ENCODE peak calls at places on chromosomes 3 and 15, in five cellular contexts. B is heart left ventricle, V is right lobe of liver, I is HCT116, F is IMR-90. A is an unnamed sample.
A peak's percentile ranks its signal among the peaks of the same experiment; 100 is the strongest.

GRCh38 chr3:52572221-52572620 is 35.8 kb downstream of the UQCC5 start:
- DNase-seq in F (no peak), B (no peak), I (no peak), V (no peak), A (no peak)

GRCh38 chr3:48406443-48407431 is 23.1 kb downstream of the PLXNB1 start:
- DNase-seq in I (no peak), F (no peak), V (peak; percentile 34), B (peak; percentile 20), A (no peak)

GRCh38 chr3:27568393-27568792 is 84.2 kb upstream of the SLC4A7 start:
- DNase-seq in I (no peak), V (no peak), B (peak; percentile 75), F (peak; percentile 72), A (peak; percentile 42)

GRCh38 chr3:167033866-167034265 is 346.2 kb downstream of the ZBBX start:
- DNase-seq in F (no peak), I (no peak), B (no peak), V (no peak), A (no peak)

GRCh38 chr15:101206173-101206572 is 45.7 kb downstream of the CHSY1 start:
- DNase-seq in V (no peak), I (no peak), B (no peak), F (peak; percentile 95), A (no peak)

GRCh38 chr3:128021768-128022372 is 30.4 kb upstream of the SEC61A1 start:
- DNase-seq in F (no peak), B (no peak), V (no peak), I (no peak), A (peak; percentile 15)

GRCh38 chr15:48800811-48801460 is 9.9 kb downstream of the CEP152 start:
- DNase-seq in I (no peak), V (no peak), F (peak; percentile 43), B (no peak), A (no peak)

GRCh38 chr15:36977620-36978610 is 122.4 kb downstream of the MEIS2 start:
- DNase-seq in I (no peak), F (no peak), V (no peak), B (no peak), A (no peak)

GRCh38 chr3:153096611-153097200 is 65.3 kb upstream of the RAP2B start:
- DNase-seq in F (peak; percentile 7), V (no peak), I (no peak), B (no peak), A (no peak)

GRCh38 chr15:60091150-60091549 is 87.0 kb downstream of the FOXB1 start:
- DNase-seq in I (no peak), B (no peak), V (peak; percentile 91), F (peak; percentile 83), A (no peak)

GRCh38 chr15:39079296-39079834 is 501.5 kb upstream of the THBS1 start:
- DNase-seq in I (no peak), V (no peak), F (peak; percentile 94), B (no peak), A (no peak)

GRCh38 chr15:92393287-92393993 is at the start of gene ST8SIA2:
- DNase-seq in B (no peak), V (no peak), F (no peak), I (no peak), A (no peak)

GRCh38 chr3:174101244-174101643 is 703.7 kb downstream of the NLGN1 start:
- DNase-seq in V (no peak), F (peak; percentile 69), B (no peak), I (no peak), A (no peak)

GRCh38 chr3:31495971-31496370 is 36.8 kb upstream of the STT3B start:
- DNase-seq in F (peak; percentile 50), I (no peak), V (no peak), B (no peak), A (no peak)

GRCh38 chr3:191963182-191963581 is 502.2 kb downstream of the PYDC2 start:
- DNase-seq in V (no peak), B (no peak), I (no peak), F (no peak), A (no peak)

GRCh38 chr3:60759439-60759838 is 491.8 kb downstream of the FHIT start:
- DNase-seq in B (no peak), V (no peak), I (no peak), F (no peak), A (no peak)

GRCh38 chr3:66885326-66886000 is 112.6 kb upstream of the KBTBD8 start:
- DNase-seq in I (peak; percentile 40), B (no peak), V (no peak), F (peak; percentile 11), A (no peak)

GRCh38 chr15:74130089-74130848 is at the start of gene ISLR2:
- DNase-seq in I (no peak), B (no peak), F (no peak), V (no peak), A (no peak)

GRCh38 chr15:85947936-85948335 is 131.7 kb upstream of the AGBL1 start:
- DNase-seq in B (no peak), I (no peak), V (no peak), F (no peak), A (no peak)

GRCh38 chr3:3634326-3634725 is 164.9 kb upstream of the LRRN1 start:
- DNase-seq in I (no peak), F (no peak), B (no peak), V (no peak), A (no peak)

GRCh38 chr3:46187876-46188275 is 20.2 kb downstream of the CCR1 start:
- DNase-seq in V (peak; percentile 35), B (no peak), I (peak; percentile 7), F (peak; percentile 58), A (no peak)

GRCh38 chr3:317012-317411 is 120.4 kb downstream of the CHL1 start:
- DNase-seq in V (no peak), F (no peak), I (no peak), B (no peak), A (no peak)

GRCh38 chr3:120093923-120094775 is at the start of gene GSK3B:
- DNase-seq in V (peak; percentile 83), I (peak; percentile 99), B (peak; percentile 99), F (no peak), A (peak; percentile 77)

GRCh38 chr3:144098691-144099090 is 127.1 kb downstream of the DIPK2A start:
- DNase-seq in V (no peak), B (no peak), F (no peak), I (no peak), A (no peak)

GRCh38 chr3:127814325-127814781 is 8.0 kb downstream of the MGLL start:
- DNase-seq in F (no peak), V (no peak), B (no peak), I (no peak), A (no peak)

GRCh38 chr3:60079076-60079475 is 1029.3 kb upstream of the CFAP20DC start:
- DNase-seq in I (no peak), F (no peak), V (no peak), B (no peak), A (no peak)

GRCh38 chr3:186520436-186520835 is 23.7 kb downstream of the CRYGS start:
- DNase-seq in F (no peak), I (no peak), B (no peak), V (no peak), A (no peak)

GRCh38 chr3:180073561-180073960 is 36.8 kb upstream of the PEX5L start:
- DNase-seq in I (no peak), F (no peak), V (no peak), B (no peak), A (no peak)

GRCh38 chr15:67716171-67716570 is 109.1 kb upstream of the SKOR1 start:
- DNase-seq in F (no peak), V (no peak), B (no peak), I (no peak), A (no peak)

GRCh38 chr3:126463521-126463920 is 12.2 kb downstream of the ZXDC start:
- DNase-seq in V (no peak), I (no peak), B (no peak), F (no peak), A (no peak)

GRCh38 chr3:176430244-176430893 is 766.9 kb downstream of the TBL1XR1 start:
- DNase-seq in V (no peak), I (peak; percentile 34), B (no peak), F (peak; percentile 76), A (no peak)

DNA sequence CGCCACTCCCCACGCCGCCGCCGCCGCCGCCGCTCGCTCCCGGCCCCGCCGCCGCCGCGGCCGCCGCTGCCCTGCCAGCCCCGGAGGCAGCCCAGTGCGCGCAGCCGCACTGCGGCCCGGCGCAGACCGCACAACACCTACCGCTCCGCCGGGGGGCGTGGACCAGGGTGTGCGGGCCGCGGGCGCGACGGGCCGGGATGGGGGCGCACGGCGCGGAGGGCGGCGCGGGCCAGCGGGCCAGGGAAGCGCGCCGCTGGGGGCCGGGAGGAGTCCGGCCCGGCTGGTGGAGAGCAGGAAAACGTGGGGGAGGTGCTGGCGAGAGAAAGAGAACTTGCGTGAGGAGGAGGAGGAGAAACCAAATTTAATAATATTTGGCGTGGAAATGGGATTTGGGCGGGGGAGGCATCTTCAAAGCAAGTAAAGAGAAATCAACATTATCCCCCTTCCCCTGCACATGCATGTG is at the start of gene RFX7:
- DNase-seq in F (peak; percentile 73), I (no peak), B (peak; percentile 80), V (peak; percentile 85), A (peak; percentile 62)
- TF ChIP-seq POLR2A in F (no peak), I (peak; percentile 18), B (no peak), V (peak; percentile 38), A (peak; percentile 39)

GRCh38 chr15:44728576-44729393 is 7.5 kb upstream of the TRIM69 start:
- DNase-seq in F (peak; percentile 99), V (peak; percentile 97), B (peak; percentile 97), I (peak; percentile 94), A (peak; percentile 96)
- TF ChIP-seq POLR2A in F (peak; percentile 58), V (peak; percentile 95), B (peak; percentile 85), I (peak; percentile 73), A (peak; percentile 79)

DNA sequence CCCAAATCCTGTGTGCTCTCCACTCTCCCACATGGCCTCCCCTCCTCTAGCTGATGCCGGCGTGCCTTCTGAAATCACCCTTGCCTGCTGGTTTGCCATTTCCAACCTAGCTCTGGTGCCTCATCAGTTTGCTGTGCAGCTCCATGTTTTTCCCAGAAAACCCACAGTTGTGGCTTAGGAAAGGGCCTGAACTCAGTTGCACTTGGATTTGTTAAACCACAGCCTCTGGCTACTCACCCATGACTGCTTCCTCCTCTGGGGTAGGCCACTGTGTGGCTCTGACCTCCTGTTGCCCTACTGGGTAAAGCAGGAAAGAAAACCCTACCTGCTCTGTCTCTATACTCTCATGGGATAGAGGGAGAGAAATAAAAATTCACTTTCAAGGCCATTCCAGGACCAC is 97.3 kb downstream of the DAPK2 start:
- DNase-seq in B (no peak), V (no peak), F (no peak), I (no peak), A (no peak)
- TF ChIP-seq POLR2A in B (no peak), V (no peak), F (no peak), I (no peak), A (no peak)

DNA sequence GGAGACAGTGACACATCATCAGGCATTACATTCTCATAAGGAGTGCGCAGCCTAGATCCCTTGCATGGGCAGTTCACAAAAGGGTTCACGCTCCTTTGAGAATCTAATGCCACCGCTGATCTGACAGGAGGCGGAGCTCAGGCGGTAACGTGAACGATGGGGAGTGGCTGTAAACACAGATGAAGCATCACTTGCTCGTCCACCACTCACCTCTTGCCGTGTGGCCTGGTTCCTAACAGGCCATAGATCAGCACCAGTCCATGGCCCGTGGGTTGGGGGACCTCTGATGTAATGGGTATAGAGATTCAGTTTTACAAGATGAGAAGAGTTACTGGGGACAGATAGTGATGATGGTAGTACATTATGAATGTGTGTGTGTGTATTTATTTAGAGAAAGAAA is 63.0 kb downstream of the FRMD5 start:
- DNase-seq in V (no peak), I (no peak), F (no peak), B (no peak), A (no peak)
- TF ChIP-seq POLR2A in V (no peak), I (no peak), F (no peak), B (no peak), A (no peak)

GRCh38 chr3:171284308-171285075 is 175.7 kb downstream of the TNIK start:
- DNase-seq in I (peak; percentile 51), B (peak; percentile 48), F (peak; percentile 98), V (no peak), A (peak; percentile 87)
- TF ChIP-seq POLR2A in I (no peak), B (no peak), F (no peak), V (no peak), A (no peak)

A was measured in uterus.